ENCODE peak calls at places on chromosomes 11 and 22, in eight cellular contexts. V is activated T-cell treated with anti-CD3 and anti-CD28 coated beads, Interleukin-2, amount 50 U/mL, for 72 hours; W is COLO829; C is amniotic stem cell; K is HTR-8/SVneo; P is H54; L is NCI-H2029; E is LoVo. X is an unnamed sample.

GRCh38 chr11:61536676-61537270 is 28.2 kb downstream of the LRRC10B start:
- DNase-seq in C (no peak), L (no peak), K (no peak), P (no peak), W (no peak), V (no peak), E (no peak), X (no peak)

GRCh38 chr22:47718337-47718736 is 955.9 kb downstream of the TBC1D22A start:
- DNase-seq in L (no peak), P (no peak), C (no peak), K (no peak), W (no peak), V (no peak), E (no peak), X (no peak)

GRCh38 chr11:19842505-19842904 is 129.9 kb downstream of the NAV2 start:
- DNase-seq in E (no peak), C (no peak), L (no peak), K (no peak), P (no peak), W (no peak), V (no peak), X (no peak)

GRCh38 chr11:1966531-1966930 is 19.4 kb downstream of the MRPL23 start:
- DNase-seq in L (no peak), C (no peak), P (no peak), K (no peak), V (no peak), E (no peak), W (no peak), X (no peak)

GRCh38 chr22:42562282-42562681 is 8.5 kb downstream of the SERHL2 start:
- DNase-seq in K (no peak), E (no peak), L (no peak), W (no peak), V (no peak), P (no peak), C (no peak), X (no peak)

GRCh38 chr11:36702330-36703054 is 104.5 kb upstream of the RAG2 start:
- DNase-seq in V (peak; percentile 12), E (peak; percentile 64), C (peak; percentile 2), P (peak; percentile 54), W (peak; percentile 83), K (peak; percentile 60), L (peak; percentile 20), X (peak; percentile 10)

GRCh38 chr11:13126430-13126829 is 117.3 kb downstream of the RASSF10 start:
- DNase-seq in K (peak; percentile 49), W (peak; percentile 85), V (no peak), C (peak; percentile 73), L (peak; percentile 96), P (no peak), E (peak; percentile 54), X (peak; percentile 94)

GRCh38 chr22:20131856-20132685 is 467 bp downstream of the ZDHHC8 start:
- DNase-seq in E (no peak), L (no peak), K (no peak), W (no peak), C (no peak), P (no peak), V (peak; percentile 40), X (no peak)

GRCh38 chr11:12172493-12173013 is 62.2 kb downstream of the MICAL2 start:
- DNase-seq in L (no peak), E (no peak), C (no peak), V (no peak), W (no peak), K (no peak), P (no peak), X (no peak)

GRCh38 chr11:18699848-18700261 is 1.3 kb downstream of the TMEM86A start:
- DNase-seq in L (no peak), P (no peak), E (no peak), K (no peak), W (no peak), V (no peak), C (no peak), X (no peak)

GRCh38 chr11:34495724-34496377 is 17.7 kb downstream of the ELF5 start:
- DNase-seq in K (no peak), E (no peak), L (no peak), W (no peak), V (no peak), C (no peak), P (no peak), X (peak; percentile 57)

GRCh38 chr11:69500285-69501120 is 19.0 kb downstream of the LINC01488 start:
- DNase-seq in V (no peak), W (no peak), P (no peak), L (no peak), K (no peak), C (no peak), E (no peak), X (no peak)

GRCh38 chr11:60951909-60952741 is at the start of gene SLC15A3:
- DNase-seq in E (peak; percentile 20), P (peak; percentile 42), W (no peak), L (peak; percentile 15), K (no peak), V (peak; percentile 28), C (no peak), X (no peak)

GRCh38 chr11:126862664-126863247 is 137.8 kb downstream of the KIRREL3 start:
- DNase-seq in V (no peak), C (no peak), P (no peak), L (no peak), W (no peak), K (no peak), E (no peak), X (no peak)

GRCh38 chr11:17504330-17505107 is 27.9 kb upstream of the ABCC8 start:
- DNase-seq in P (peak; percentile 79), E (peak; percentile 60), W (peak; percentile 82), K (peak; percentile 75), L (peak; percentile 76), C (peak; percentile 47), V (peak; percentile 82), X (peak; percentile 79)

GRCh38 chr11:61131186-61131585 is 28.9 kb downstream of the CD5 start:
- DNase-seq in V (no peak), C (no peak), K (no peak), P (no peak), W (no peak), L (no peak), E (no peak), X (no peak)

GRCh38 chr11:95042906-95043305 is 6.3 kb upstream of the KDM4F start:
- DNase-seq in E (no peak), K (no peak), P (no peak), C (no peak), W (no peak), L (no peak), V (no peak), X (no peak)

GRCh38 chr11:45641961-45642360 is 23.5 kb downstream of the CHST1 start:
- DNase-seq in L (no peak), P (no peak), K (no peak), W (no peak), E (no peak), V (no peak), C (no peak), X (no peak)

GRCh38 chr11:70111269-70112016 is 33.3 kb downstream of the ANO1 start:
- DNase-seq in K (peak; percentile 78), L (peak; percentile 45), C (peak; percentile 7), P (peak; percentile 82), V (no peak), E (peak; percentile 35), W (peak; percentile 83), X (peak; percentile 39)

GRCh38 chr11:34619062-34619516 is 1.8 kb upstream of the EHF start:
- DNase-seq in W (no peak), L (no peak), V (no peak), C (no peak), P (no peak), K (no peak), E (no peak), X (no peak)

GRCh38 chr11:133343951-133344350 is 188.3 kb downstream of the OPCML start:
- DNase-seq in E (no peak), K (no peak), P (peak; percentile 10), V (no peak), C (no peak), W (no peak), L (peak; percentile 3), X (no peak)